ENCODE peak calls at places on chromosome 5, in seven cellular contexts. N, Q, W, K, P, X and G are unnamed samples. For H3K4me1 and H3K27me3, the result is how much of the 10 kb centered on the place peaks cover.

GRCh38 chr5:143449772-143450171 is 46.3 kb upstream of the NR3C1 start:
- DNase-seq in N (no peak), Q (no peak), W (no peak), K (no peak), P (no peak), X (no peak), G (no peak)

GRCh38 chr5:116569999-116570398 is 4.6 kb downstream of the SEMA6A start:
- DNase-seq in N (no peak), Q (no peak), W (no peak), K (no peak), P (no peak), X (no peak), G (no peak)

GRCh38 chr5:58453326-58453725 is 6.6 kb downstream of the PLK2 start:
- DNase-seq in N (no peak), Q (no peak), W (no peak), K (no peak), P (no peak), X (no peak), G (no peak)

GRCh38 chr5:88660326-88660946 is 222.5 kb downstream of the MEF2C start:
- DNase-seq in N (no peak), Q (peak), W (no peak), K (peak), P (no peak), X (peak), G (peak)

GRCh38 chr5:142215915-142216681 is 107.5 kb downstream of the NDFIP1 start:
- DNase-seq in N (peak), Q (peak), W (peak), K (peak), P (peak), X (no peak), G (peak)

GRCh38 chr5:113807384-113808053 is 294.0 kb downstream of the YTHDC2 start:
- DNase-seq in N (no peak), Q (no peak), W (peak), K (no peak), P (no peak), X (no peak), G (peak)

GRCh38 chr5:14834584-14835540 is 36.7 kb downstream of the ANKH start:
- DNase-seq in N (no peak), Q (no peak), W (no peak), K (no peak), P (no peak), X (no peak), G (peak)

GRCh38 chr5:102678267-102679058 is 76.6 kb upstream of the PAM start:
- DNase-seq in N (no peak), Q (no peak), W (no peak), K (peak), P (no peak), X (no peak), G (peak)

GRCh38 chr5:108615216-108615615 is 132.5 kb upstream of the FER start:
- DNase-seq in N (no peak), Q (no peak), W (no peak), K (peak), P (no peak), X (no peak), G (no peak)

GRCh38 chr5:54357371-54358058 is 47.1 kb upstream of the ARL15 start:
- DNase-seq in N (no peak), Q (no peak), W (no peak), K (no peak), P (no peak), X (no peak), G (no peak)

GRCh38 chr5:38414348-38414747 is 142.1 kb downstream of the LIFR start:
- DNase-seq in N (no peak), Q (no peak), W (no peak), K (no peak), P (no peak), X (no peak), G (no peak)

GRCh38 chr5:14038341-14038959 is 94.0 kb upstream of the DNAH5 start:
- DNase-seq in N (no peak), Q (peak), W (peak), K (peak), P (no peak), X (no peak), G (peak)

GRCh38 chr5:454936-455335 is 12.0 kb downstream of the EXOC3 start:
- DNase-seq in N (peak), Q (peak), W (no peak), K (no peak), P (no peak), X (no peak), G (no peak)

GRCh38 chr5:176780071-176780850 is 30.1 kb upstream of the UNC5A start:
- DNase-seq in N (no peak), Q (peak), W (no peak), K (no peak), P (no peak), X (no peak), G (no peak)

GRCh38 chr5:116534988-116535387 is 39.6 kb downstream of the SEMA6A start:
- DNase-seq in N (no peak), Q (no peak), W (no peak), K (no peak), P (no peak), X (no peak), G (no peak)

GRCh38 chr5:3878267-3878666 is 282.6 kb downstream of the IRX1 start:
- DNase-seq in N (no peak), Q (no peak), W (no peak), K (peak), P (no peak), X (no peak), G (no peak)

GRCh38 chr5:177450672-177451424 is 4.2 kb downstream of the PRR7 start:
- DNase-seq in N (no peak), Q (no peak), W (no peak), K (no peak), P (no peak), X (no peak), G (no peak)

GRCh38 chr5:147452137-147452838 is 57.6 kb downstream of the DPYSL3 start:
- DNase-seq in N (no peak), Q (no peak), W (no peak), K (no peak), P (no peak), X (no peak), G (no peak)

GRCh38 chr5:154482528-154483449 is 4.8 kb upstream of the HAND1 start:
- DNase-seq in N (no peak), Q (no peak), W (peak), K (no peak), P (no peak), X (no peak), G (no peak)

GRCh38 chr5:127070243-127070642 is 3.1 kb downstream of the C5orf63 start:
- DNase-seq in N (no peak), Q (no peak), W (no peak), K (no peak), P (no peak), X (no peak), G (no peak)

GRCh38 chr5:174166231-174167079 is 120.9 kb downstream of the NSG2 start:
- DNase-seq in N (no peak), Q (no peak), W (no peak), K (no peak), P (no peak), X (no peak), G (no peak)

GRCh38 chr5:16656561-16657191 is 39.9 kb upstream of the RETREG1 start:
- DNase-seq in N (no peak), Q (no peak), W (no peak), K (peak), P (peak), X (no peak), G (no peak)

GRCh38 chr5:137566118-137566541 is 67.0 kb upstream of the SPOCK1 start:
- DNase-seq in N (no peak), Q (peak), W (no peak), K (no peak), P (no peak), X (no peak), G (peak)

GRCh38 chr5:133742370-133743036 is 130.2 kb upstream of the FSTL4 start:
- DNase-seq in N (no peak), Q (peak), W (peak), K (no peak), P (no peak), X (no peak), G (no peak)

GRCh38 chr5:1312206-1312605 is 17.3 kb upstream of the TERT start:
- DNase-seq in N (no peak), Q (no peak), W (no peak), K (no peak), P (no peak), X (peak), G (no peak)

GRCh38 chr5:120465281-120465961 is 1.3 kb downstream of the PRR16 start:
- DNase-seq in N (peak), Q (peak), W (peak), K (peak), P (no peak), X (no peak), G (peak)

GRCh38 chr5:138927979-138928378 is 52.8 kb upstream of the LRRTM2 start:
- DNase-seq in N (peak), Q (no peak), W (peak), K (no peak), P (no peak), X (no peak), G (no peak)

GRCh38 chr5:1134478-1134877 is 22.6 kb upstream of the SLC12A7 start:
- DNase-seq in N (peak), Q (no peak), W (no peak), K (no peak), P (no peak), X (peak), G (no peak)

GRCh38 chr5:172642511-172642910 is 1.4 kb downstream of the NEURL1B start:
- DNase-seq in N (no peak), Q (no peak), W (no peak), K (no peak), P (no peak), X (no peak), G (no peak)

GRCh38 chr5:120240716-120241115 is 223.4 kb upstream of the PRR16 start:
- DNase-seq in N (no peak), Q (no peak), W (no peak), K (no peak), P (no peak), X (no peak), G (peak)

GRCh38 chr5:142922223-142922952 is 152.2 kb downstream of the ARHGAP26 start:
- DNase-seq in N (no peak), Q (no peak), W (peak), K (no peak), P (no peak), X (peak), G (peak)

GRCh38 chr5:54621048-54621447 is 103.5 kb downstream of the SNX18 start:
- DNase-seq in N (no peak), Q (no peak), W (no peak), K (no peak), P (no peak), X (no peak), G (no peak)

GRCh38 chr5:816176-816575 is 31.6 kb upstream of the ZDHHC11B start:
- DNase-seq in N (no peak), Q (peak), W (no peak), K (no peak), P (no peak), X (no peak), G (no peak)

GRCh38 chr5:178434851-178435250 is 155.3 kb downstream of the COL23A1 start:
- DNase-seq in N (peak), Q (peak), W (no peak), K (no peak), P (peak), X (no peak), G (no peak)

DNA sequence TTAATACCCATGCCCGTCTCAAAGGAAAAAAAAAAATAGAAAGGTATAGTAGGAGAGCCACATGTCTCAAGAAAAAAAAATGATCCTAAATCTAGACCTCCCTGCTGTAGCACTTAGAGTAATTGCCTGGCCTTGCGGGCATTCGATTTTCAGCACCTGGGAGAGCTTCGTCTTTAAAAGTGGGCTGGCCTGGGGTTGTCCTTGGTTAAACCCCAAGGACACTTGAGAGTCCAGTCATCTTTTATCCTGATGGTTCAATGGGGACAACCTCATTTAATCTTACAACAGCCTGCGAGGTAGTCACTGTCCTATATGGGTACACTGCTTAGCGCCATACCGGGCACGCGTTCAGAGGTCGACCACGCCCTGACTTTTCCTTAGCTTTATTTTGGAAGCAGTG is 60.1 kb downstream of the MAT2B start:
- DNase-seq in N (no peak), Q (no peak), W (peak), K (peak), P (no peak), X (peak), G (no peak)
- H3K4me3 ChIP-seq in N (peak), Q (peak), W (peak), K (peak), P (peak), X (peak), G (peak)

GRCh38 chr5:125412561-125413535 is 666.4 kb upstream of the ZNF608 start:
- DNase-seq in N (peak), Q (peak), W (peak), K (peak), P (peak), X (no peak), G (peak)

GRCh38 chr5:125416055-125416454 is 669.6 kb upstream of the ZNF608 start:
- DNase-seq in N (no peak), Q (no peak), W (no peak), K (no peak), P (no peak), X (no peak), G (no peak)

GRCh38 chr5:125412051-125412560 is 665.7 kb upstream of the ZNF608 start:
- DNase-seq in N (no peak), Q (no peak), W (peak), K (peak), P (peak), X (peak), G (peak)

GRCh38 chr5:125415126-125415525 is 668.7 kb upstream of the ZNF608 start:
- DNase-seq in N (no peak), Q (no peak), W (no peak), K (no peak), P (no peak), X (no peak), G (no peak)

GRCh38 chr5:125413861-125414260 is 667.4 kb upstream of the ZNF608 start:
- DNase-seq in N (no peak), Q (no peak), W (no peak), K (no peak), P (no peak), X (no peak), G (no peak)
- H3K4me1 ChIP-seq in N (under half), Q (under half), W (under half), K (under half), P (under half), X (under half), G (under half)

GRCh38 chr5:168773231-168773630 is 194.1 kb upstream of the PANK3 start:
- DNase-seq in N (no peak), Q (no peak), W (no peak), K (no peak), P (no peak), X (no peak), G (no peak)
- H3K27me3 ChIP-seq in N (under half), Q (under half), W (under half), K (under half), P (under half), X (under half), G (under half)

DNA sequence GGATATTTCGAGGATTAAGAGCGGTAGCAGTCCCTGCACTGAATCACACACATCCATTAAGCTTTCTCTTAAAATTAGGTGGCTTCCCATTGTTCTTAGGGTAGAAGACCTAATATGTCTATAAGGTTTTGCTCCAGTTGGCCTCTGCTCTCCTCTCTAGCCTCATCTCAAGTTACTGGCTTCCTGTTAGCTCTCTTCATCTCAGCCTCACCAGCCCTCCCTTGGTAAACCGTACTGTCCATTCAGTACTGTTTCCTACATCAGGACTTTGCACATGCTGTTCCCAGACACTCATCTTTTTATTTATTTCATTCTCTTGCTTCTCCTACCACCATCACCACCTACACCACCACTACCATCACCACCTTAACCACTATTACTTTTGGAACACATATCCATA is 428.6 kb downstream of the PDE4D start:
- DNase-seq in N (no peak), Q (no peak), W (no peak), K (no peak), P (no peak), X (no peak), G (no peak)
- H3K4me3 ChIP-seq in N (no peak), Q (no peak), W (no peak), K (no peak), P (no peak), X (no peak), G (no peak)

DNA sequence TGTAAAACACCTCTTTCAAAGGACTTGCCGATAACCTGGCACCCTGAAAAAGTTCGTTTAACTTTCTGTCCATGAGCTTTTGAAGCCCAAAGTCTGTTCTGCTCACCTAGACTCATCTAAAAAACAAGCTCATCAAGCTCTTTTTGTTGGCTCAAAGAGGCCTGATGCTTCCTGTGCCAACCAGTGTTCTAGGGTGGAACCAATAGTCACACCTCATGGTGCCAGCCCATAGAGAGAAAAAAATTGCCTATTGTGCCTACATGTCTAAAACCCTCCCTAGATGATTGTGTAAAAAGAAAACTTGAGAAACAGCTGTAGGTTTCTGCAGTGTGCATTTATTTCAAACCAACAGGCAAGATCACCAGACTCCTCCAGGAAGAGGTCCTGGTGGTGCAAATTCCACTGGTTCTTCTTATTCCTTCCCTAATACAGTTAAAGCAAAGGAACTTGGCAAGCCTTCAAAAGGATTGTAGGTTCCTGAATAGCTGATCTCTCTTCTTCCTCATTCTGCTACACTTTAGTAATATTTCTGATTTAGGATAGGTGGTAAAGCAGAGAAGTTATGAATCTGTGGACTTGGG is 4.8 kb downstream of the SH3RF2 start:
- DNase-seq in N (no peak), Q (no peak), W (no peak), K (peak), P (peak), X (no peak), G (peak)
- H3K4me1 ChIP-seq in N (under half), Q (half or more), W (under half), K (half or more), P (under half), X (half or more), G (half or more)

GRCh38 chr5:77910789-77911188 is 134.7 kb upstream of the TBCA start:
- DNase-seq in N (no peak), Q (no peak), W (no peak), K (no peak), P (no peak), X (no peak), G (no peak)
- H3K27me3 ChIP-seq in N (under half), Q (under half), W (under half), K (under half), P (under half), X (under half), G (under half)